ENCODE peak calls at places on chromosomes 16 and 17, in four cellular contexts. C, W, U and F are unnamed samples.

GRCh38 chr17:17141860-17142552 is 64.1 kb downstream of the PLD6 start:
- DNase-seq in C (no peak), W (peak), U (peak), F (peak)

GRCh38 chr17:43956222-43956621 is 2.5 kb upstream of the PYY start:
- DNase-seq in C (no peak), W (no peak), U (no peak), F (no peak)

GRCh38 chr17:70564006-70564620 is 394.8 kb downstream of the KCNJ2 start:
- DNase-seq in C (no peak), W (no peak), U (no peak), F (no peak)

GRCh38 chr17:58362368-58363014 is 10.5 kb upstream of the SUPT4H1 start:
- DNase-seq in C (no peak), W (no peak), U (no peak), F (no peak)

GRCh38 chr16:14307623-14308356 is 236.7 kb downstream of the MRTFB start:
- DNase-seq in C (no peak), W (no peak), U (no peak), F (no peak)

GRCh38 chr17:55391764-55392467 is 29.7 kb downstream of the MMD start:
- DNase-seq in C (no peak), W (no peak), U (no peak), F (no peak)

GRCh38 chr17:68821860-68822693 is 133.1 kb downstream of the ABCA8 start:
- DNase-seq in C (no peak), W (no peak), U (peak), F (peak)

GRCh38 chr16:29913514-29913913 is 12.5 kb downstream of the KCTD13 start:
- DNase-seq in C (no peak), W (no peak), U (no peak), F (no peak)

GRCh38 chr17:18246109-18246725 is 12.3 kb downstream of the FLII start:
- DNase-seq in C (no peak), W (no peak), U (no peak), F (no peak)

GRCh38 chr16:17404903-17405691 is 65.7 kb downstream of the XYLT1 start:
- DNase-seq in C (no peak), W (no peak), U (no peak), F (peak)

GRCh38 chr16:57367111-57367752 is 5.1 kb upstream of the CX3CL1 start:
- DNase-seq in C (no peak), W (no peak), U (no peak), F (no peak)